ENCODE peak calls at places on chromosomes 5 and 9, in six cellular contexts. M, P, E, J, H and N are unnamed samples.

GRCh38 chr5:112401924-112402323 is 17.2 kb downstream of the EPB41L4A start:
- DNase-seq in J (no peak), P (no peak), H (no peak), E (no peak), M (peak), N (no peak)

GRCh38 chr9:91840882-91841281 is 109.1 kb downstream of the ROR2 start:
- DNase-seq in J (no peak), M (peak), P (no peak), H (no peak), E (no peak), N (no peak)

GRCh38 chr5:11037080-11037479 is 276.0 kb upstream of the DAP start:
- DNase-seq in M (no peak), P (no peak), H (no peak), J (no peak), E (no peak), N (no peak)

GRCh38 chr5:150001660-150002493 is 1.3 kb downstream of the HMGXB3 start:
- DNase-seq in P (peak), M (peak), E (no peak), H (no peak), J (peak), N (peak)

GRCh38 chr9:27333241-27334052 is 36.5 kb upstream of the EQTN start:
- DNase-seq in H (peak), J (peak), E (peak), M (peak), P (peak), N (peak)

GRCh38 chr5:158621381-158621780 is 478.3 kb downstream of the EBF1 start:
- DNase-seq in M (no peak), P (no peak), H (no peak), J (no peak), E (peak), N (no peak)

GRCh38 chr9:93652604-93653592 is 76.5 kb downstream of the PHF2 start:
- DNase-seq in H (no peak), E (no peak), M (no peak), J (no peak), P (no peak), N (no peak)

GRCh38 chr5:107184066-107184465 is 486.7 kb downstream of the EFNA5 start:
- DNase-seq in P (no peak), M (no peak), H (no peak), E (no peak), J (no peak), N (no peak)

GRCh38 chr5:115321309-115321708 is 24.9 kb upstream of the CCDC112 start:
- DNase-seq in M (no peak), H (no peak), J (no peak), P (no peak), E (no peak), N (peak)

GRCh38 chr5:10631597-10631996 is 67.7 kb downstream of the ANKRD33B start:
- DNase-seq in M (no peak), P (no peak), H (no peak), J (no peak), E (no peak), N (peak)

GRCh38 chr5:138635268-138635667 is 60.1 kb upstream of the HSPA9 start:
- DNase-seq in J (no peak), E (no peak), H (peak), P (peak), M (no peak), N (no peak)

GRCh38 chr5:155960177-155960576 is 366.8 kb upstream of the SGCD start:
- DNase-seq in P (no peak), J (no peak), E (no peak), M (no peak), H (no peak), N (no peak)

GRCh38 chr9:84839538-84839937 is 170.0 kb downstream of the NTRK2 start:
- DNase-seq in M (peak), J (no peak), H (no peak), E (peak), P (no peak), N (no peak)

GRCh38 chr5:180080670-180081280 is 9.2 kb upstream of the RNF130 start:
- DNase-seq in E (no peak), J (no peak), H (no peak), M (no peak), P (no peak), N (peak)

GRCh38 chr5:73263001-73263710 is 90.2 kb downstream of the TMEM174 start:
- DNase-seq in E (no peak), H (no peak), M (no peak), J (no peak), P (no peak), N (no peak)

GRCh38 chr5:74552101-74552500 is 88.4 kb downstream of the ENC1 start:
- DNase-seq in P (no peak), H (no peak), M (no peak), E (no peak), J (no peak), N (no peak)

GRCh38 chr5:1463326-1464095 is 18.3 kb upstream of the SLC6A3 start:
- DNase-seq in M (peak), P (no peak), H (peak), E (no peak), J (no peak), N (no peak)

GRCh38 chr9:116287721-116288120 is 134.1 kb downstream of the PAPPA start:
- DNase-seq in J (no peak), P (peak), M (no peak), E (no peak), H (no peak), N (no peak)

GRCh38 chr5:1363160-1363559 is 18.3 kb upstream of the CLPTM1L start:
- DNase-seq in J (no peak), M (no peak), E (no peak), P (no peak), H (no peak), N (no peak)

GRCh38 chr9:16241231-16241630 is 629.2 kb downstream of the BNC2 start:
- DNase-seq in P (peak), J (no peak), M (no peak), H (no peak), E (no peak), N (no peak)

GRCh38 chr5:157855404-157855994 is 3.4 kb downstream of the CLINT1 start:
- DNase-seq in H (peak), E (peak), P (peak), M (peak), J (peak), N (peak)

GRCh38 chr5:172395483-172395882 is 58.8 kb downstream of the SH3PXD2B start:
- DNase-seq in E (no peak), J (no peak), P (no peak), M (no peak), H (no peak), N (no peak)

GRCh38 chr9:35593581-35593980 is 11.5 kb upstream of the TESK1 start:
- DNase-seq in E (no peak), J (no peak), H (no peak), P (no peak), M (no peak), N (no peak)

GRCh38 chr5:109005611-109006010 is 257.9 kb downstream of the FER start:
- DNase-seq in E (no peak), P (no peak), H (no peak), J (no peak), M (no peak), N (no peak)

GRCh38 chr5:74490814-74491213 is 149.7 kb downstream of the ENC1 start:
- DNase-seq in H (no peak), J (no peak), M (no peak), P (no peak), E (no peak), N (no peak)

GRCh38 chr5:101440173-101440572 is 537.1 kb upstream of the ST8SIA4 start:
- DNase-seq in E (no peak), H (no peak), M (no peak), P (no peak), J (no peak), N (no peak)

GRCh38 chr9:109452761-109453160 is 45.3 kb downstream of the PTPN3 start:
- DNase-seq in J (no peak), P (peak), H (no peak), E (no peak), M (peak), N (no peak)

GRCh38 chr5:120999550-120999949 is 535.5 kb downstream of the PRR16 start:
- DNase-seq in J (no peak), H (no peak), E (no peak), M (no peak), P (no peak), N (no peak)
- TF ChIP-seq CTCF in J (no peak), H (no peak), E (no peak), M (no peak), P (no peak), N (no peak)

DNA sequence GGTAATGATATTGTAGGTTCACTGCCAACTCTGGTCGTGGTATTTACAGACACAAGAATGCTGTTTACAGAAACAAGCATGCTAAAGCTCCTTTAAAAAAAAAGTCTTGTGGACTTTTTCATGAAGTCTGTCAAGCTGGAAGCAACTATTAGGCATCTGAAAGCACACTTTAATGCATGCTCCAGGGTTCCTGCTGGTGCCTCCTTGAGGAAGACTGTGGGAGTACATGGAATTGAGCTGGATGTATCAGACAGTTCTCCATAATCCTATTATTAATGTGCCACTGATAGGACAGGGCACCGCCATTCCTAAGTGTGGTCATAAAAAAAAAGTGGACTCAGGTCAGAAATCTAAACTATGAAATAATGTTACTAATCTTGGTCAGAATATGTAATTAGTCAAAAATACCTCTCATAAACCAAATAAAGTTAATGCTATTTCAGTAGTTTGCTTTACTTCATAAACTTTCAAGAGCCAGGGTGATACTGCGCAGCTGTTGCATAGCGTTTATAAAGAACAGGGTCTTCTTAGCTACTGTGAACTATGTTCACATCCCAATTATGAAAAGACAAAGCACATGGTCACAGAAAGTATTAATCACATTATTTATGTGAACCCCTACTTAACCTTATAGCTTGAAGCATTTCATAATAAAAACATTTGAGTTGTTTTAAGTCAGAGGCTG is 390.8 kb upstream of the PTGER4 start:
- DNase-seq in M (no peak), J (no peak), P (peak), H (no peak), E (no peak), N (no peak)
- TF ChIP-seq CTCF in M (peak), J (no peak), P (no peak), H (no peak), E (no peak), N (no peak)

GRCh38 chr9:137545123-137545522 is 5.1 kb downstream of the PNPLA7 start:
- DNase-seq in E (no peak), P (peak), J (no peak), H (no peak), M (no peak), N (no peak)
- TF ChIP-seq CTCF in E (no peak), P (no peak), J (no peak), H (no peak), M (no peak), N (no peak)

DNA sequence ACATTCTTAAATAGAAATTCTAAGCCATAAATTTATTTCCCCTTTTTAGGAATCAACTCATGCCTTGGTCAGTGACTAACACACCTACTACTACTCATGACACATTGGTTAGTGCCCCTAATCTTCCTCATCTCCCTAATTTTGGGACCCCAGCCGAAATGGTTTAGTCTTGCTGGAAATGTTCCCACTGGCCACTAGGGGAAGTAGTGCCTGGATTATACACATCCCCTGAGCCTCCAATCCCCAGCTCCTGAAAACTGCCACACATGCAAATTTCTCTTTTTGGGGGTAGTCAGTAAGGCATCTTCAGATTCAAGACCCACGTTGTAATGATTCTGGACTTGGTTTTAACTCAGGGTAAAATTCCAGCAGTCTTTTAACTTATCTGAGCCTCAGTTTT is 79.8 kb downstream of the HSD17B3 start:
- DNase-seq in P (peak), J (no peak), E (no peak), M (no peak), H (no peak), N (no peak)
- TF ChIP-seq CTCF in P (peak), J (peak), E (peak), M (peak), H (no peak), N (peak)

GRCh38 chr5:168295574-168296201 is 4.2 kb downstream of the WWC1 start:
- DNase-seq in E (peak), J (no peak), P (peak), M (peak), H (peak), N (no peak)

GRCh38 chr5:168290902-168291280 is 554 bp upstream of the WWC1 start:
- DNase-seq in P (no peak), H (no peak), J (no peak), M (no peak), E (no peak), N (no peak)

GRCh38 chr5:168292783-168293696 is 1.6 kb downstream of the WWC1 start:
- DNase-seq in P (no peak), J (no peak), E (no peak), H (no peak), M (peak), N (no peak)

GRCh38 chr5:168291281-168291960 is at the start of gene WWC1:
- DNase-seq in E (no peak), J (peak), P (peak), H (peak), M (peak), N (peak)

DNA sequence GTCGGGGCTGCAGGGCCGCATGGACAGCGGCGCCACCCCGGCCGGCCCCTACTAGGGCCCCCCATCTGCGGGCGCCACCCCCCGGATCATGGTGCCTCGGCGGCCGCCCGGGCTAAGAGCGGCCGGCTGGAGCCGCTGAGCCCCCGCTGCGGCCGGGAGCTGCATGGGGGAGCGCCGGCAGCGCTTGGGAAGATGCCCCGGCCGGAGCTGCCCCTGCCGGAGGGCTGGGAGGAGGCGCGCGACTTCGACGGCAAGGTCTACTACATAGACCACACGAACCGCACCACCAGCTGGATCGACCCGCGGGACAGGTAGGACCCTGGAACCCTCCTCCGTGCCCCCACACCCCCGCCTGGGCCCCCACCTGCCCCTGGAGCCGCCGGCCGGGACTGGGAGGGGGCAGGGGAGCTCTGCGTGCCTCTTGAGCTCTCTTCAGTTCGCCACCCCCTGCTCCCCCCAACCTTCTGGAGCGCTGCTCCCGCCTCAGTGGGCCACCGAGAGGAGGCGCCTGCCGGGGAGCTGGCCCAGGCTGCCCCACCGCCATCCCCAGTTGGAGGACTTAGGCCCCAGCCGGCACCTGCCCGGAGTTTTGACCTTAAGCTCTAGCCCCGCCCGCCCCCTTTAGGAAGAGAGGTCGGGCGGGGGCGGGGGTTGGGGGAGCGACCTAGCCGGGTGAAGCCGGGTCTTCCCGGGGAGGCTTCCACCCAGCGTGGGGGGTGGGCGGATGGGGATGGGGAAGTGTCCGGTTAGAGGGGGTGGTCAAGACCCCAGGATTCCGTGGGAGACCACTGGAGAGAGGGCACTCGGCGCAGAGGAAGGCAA is 727 bp downstream of the WWC1 start:
- DNase-seq in P (peak), H (peak), E (no peak), M (peak), J (no peak), N (no peak)
- TF ChIP-seq CTCF in P (no peak), H (no peak), E (peak), M (peak), J (no peak), N (no peak)

GRCh38 chr5:160685695-160686094 is 166.3 kb downstream of the ATP10B start:
- DNase-seq in J (no peak), E (no peak), P (no peak), M (no peak), H (no peak), N (no peak)
- TF ChIP-seq CTCF in J (peak), E (no peak), P (no peak), M (peak), H (no peak), N (no peak)

GRCh38 chr5:139863855-139864558 is 68.4 kb downstream of the PSD2 start:
- DNase-seq in P (peak), H (peak), E (peak), J (peak), M (peak), N (peak)
- TF ChIP-seq CTCF in P (peak), H (peak), E (peak), J (peak), M (peak), N (peak)

DNA sequence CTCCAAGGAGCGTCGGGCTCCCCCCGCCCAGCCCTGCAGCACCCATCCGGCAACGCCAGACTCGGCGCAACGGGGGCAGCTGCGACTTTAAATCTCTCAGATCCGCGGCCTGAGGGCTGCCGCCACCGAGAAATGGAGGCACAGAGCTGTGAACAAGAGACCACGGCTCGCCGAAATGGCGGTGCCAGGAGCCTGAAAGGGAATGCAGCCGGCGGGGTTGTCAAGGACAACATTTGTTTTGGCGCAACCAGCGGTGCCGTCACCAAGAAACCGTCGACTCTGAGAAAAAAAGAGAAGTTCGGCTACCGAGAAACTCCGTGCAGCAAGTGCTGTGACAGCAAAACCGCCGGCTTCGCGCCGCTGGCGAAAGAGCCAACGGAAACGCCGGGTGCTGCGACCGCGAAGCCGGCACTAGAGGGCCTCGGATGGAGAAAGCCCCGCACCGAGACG is 2.1 kb upstream of the ANXA2R start:
- DNase-seq in J (peak), M (peak), H (peak), P (peak), E (no peak), N (peak)
- TF ChIP-seq CTCF in J (peak), M (peak), H (no peak), P (peak), E (peak), N (no peak)